ENCODE peak calls at places on chromosomes 4 and X, in six cellular contexts. One of them, this sample, is unnamed.

GRCh38 chr4:185933078-185933581 is 121.1 kb upstream of the SORBS2 start:
- DNase-seq in HCT116: no peak
- DNase-seq in HepG2: no peak
- DNase-seq in H1: no peak
- DNase-seq in SK-N-SH: no peak
- DNase-seq in K562: no peak
- DNase-seq in this sample: no peak

GRCh38 chrX:133726211-133726630 is 259.2 kb downstream of the GPC3 start:
- DNase-seq in K562: no peak
- DNase-seq in HCT116: peak; percentile 27
- DNase-seq in H1: no peak
- DNase-seq in HepG2: peak; percentile 27
- DNase-seq in SK-N-SH: no peak
- DNase-seq in this sample: no peak

GRCh38 chrX:96147645-96148044 is 537.0 kb upstream of the DIAPH2 start:
- DNase-seq in K562: no peak
- DNase-seq in HepG2: no peak
- DNase-seq in SK-N-SH: no peak
- DNase-seq in HCT116: no peak
- DNase-seq in H1: no peak
- DNase-seq in this sample: no peak

GRCh38 chr4:25098964-25099843 is 61.0 kb downstream of the SEPSECS start:
- DNase-seq in HCT116: no peak
- DNase-seq in HepG2: no peak
- DNase-seq in SK-N-SH: peak; percentile 43
- DNase-seq in K562: peak; percentile 59
- DNase-seq in H1: no peak
- DNase-seq in this sample: no peak

GRCh38 chrX:11137543-11138139 is 26.5 kb downstream of the HCCS start:
- DNase-seq in K562: peak; percentile 46
- DNase-seq in SK-N-SH: peak; percentile 39
- DNase-seq in HCT116: peak; percentile 13
- DNase-seq in H1: no peak
- DNase-seq in HepG2: peak; percentile 1
- DNase-seq in this sample: peak; percentile 33

GRCh38 chrX:71454222-71454621 is 78.7 kb upstream of the OGT start:
- DNase-seq in HCT116: no peak
- DNase-seq in HepG2: no peak
- DNase-seq in SK-N-SH: no peak
- DNase-seq in K562: peak; percentile 30
- DNase-seq in H1: no peak
- DNase-seq in this sample: no peak

GRCh38 chr4:47719576-47719975 is 118.3 kb downstream of the CORIN start:
- DNase-seq in K562: no peak
- DNase-seq in HepG2: no peak
- DNase-seq in SK-N-SH: no peak
- DNase-seq in H1: no peak
- DNase-seq in HCT116: no peak
- DNase-seq in this sample: no peak

GRCh38 chr4:138952405-138952804 is 63.2 kb upstream of the NOCT start:
- DNase-seq in SK-N-SH: no peak
- DNase-seq in H1: no peak
- DNase-seq in HCT116: no peak
- DNase-seq in K562: no peak
- DNase-seq in HepG2: no peak
- DNase-seq in this sample: no peak

GRCh38 chrX:30822068-30822671 is 66.9 kb downstream of the TAB3 start:
- DNase-seq in HCT116: no peak
- DNase-seq in HepG2: peak; percentile 18
- DNase-seq in H1: no peak
- DNase-seq in K562: peak; percentile 4
- DNase-seq in SK-N-SH: no peak
- DNase-seq in this sample: no peak

GRCh38 chr4:177380730-177381287 is 61.4 kb downstream of the AGA start:
- DNase-seq in SK-N-SH: peak; percentile 47
- DNase-seq in HepG2: peak; percentile 64
- DNase-seq in H1: peak; percentile 65
- DNase-seq in HCT116: no peak
- DNase-seq in K562: peak; percentile 50
- DNase-seq in this sample: no peak

GRCh38 chr4:186104114-186104894 is at the start of gene FAM149A:
- DNase-seq in SK-N-SH: no peak
- DNase-seq in H1: no peak
- DNase-seq in HCT116: peak; percentile 19
- DNase-seq in K562: no peak
- DNase-seq in HepG2: no peak
- DNase-seq in this sample: no peak

GRCh38 chr4:33187035-33187434 is 2466.9 kb downstream of the PCDH7 start:
- DNase-seq in HCT116: no peak
- DNase-seq in H1: no peak
- DNase-seq in SK-N-SH: no peak
- DNase-seq in K562: no peak
- DNase-seq in HepG2: no peak
- DNase-seq in this sample: no peak

GRCh38 chr4:3342182-3342854 is 49.5 kb downstream of the RGS12 start:
- DNase-seq in H1: no peak
- DNase-seq in SK-N-SH: no peak
- DNase-seq in HCT116: no peak
- DNase-seq in HepG2: peak; percentile 85
- DNase-seq in K562: no peak
- DNase-seq in this sample: no peak

GRCh38 chr4:110073045-110073845 is 125.2 kb downstream of the ELOVL6 start:
- DNase-seq in H1: no peak
- DNase-seq in HepG2: no peak
- DNase-seq in SK-N-SH: peak; percentile 47
- DNase-seq in HCT116: no peak
- DNase-seq in K562: no peak
- DNase-seq in this sample: no peak

GRCh38 chrX:68692651-68693050 is 45.2 kb downstream of the STARD8 start:
- DNase-seq in H1: no peak
- DNase-seq in K562: no peak
- DNase-seq in SK-N-SH: no peak
- DNase-seq in HCT116: no peak
- DNase-seq in HepG2: no peak
- DNase-seq in this sample: no peak

GRCh38 chr4:125168531-125168930 is 146.2 kb upstream of the FAT4 start:
- DNase-seq in SK-N-SH: no peak
- DNase-seq in K562: no peak
- DNase-seq in H1: no peak
- DNase-seq in HCT116: no peak
- DNase-seq in HepG2: no peak
- DNase-seq in this sample: no peak

GRCh38 chr4:1872918-1873269 is 1.7 kb downstream of the NSD2 start:
- DNase-seq in H1: no peak
- DNase-seq in K562: peak; percentile 36
- DNase-seq in HepG2: no peak
- DNase-seq in SK-N-SH: no peak
- DNase-seq in HCT116: no peak
- DNase-seq in this sample: no peak

GRCh38 chr4:126821152-126821551 is 811.6 kb upstream of the INTU start:
- DNase-seq in H1: no peak
- DNase-seq in HCT116: no peak
- DNase-seq in HepG2: no peak
- DNase-seq in SK-N-SH: no peak
- DNase-seq in K562: no peak
- DNase-seq in this sample: no peak

GRCh38 chrX:80808854-80809493 is 703 bp downstream of the BRWD3 start:
- DNase-seq in K562: peak; percentile 17
- DNase-seq in SK-N-SH: peak; percentile 27
- DNase-seq in HCT116: no peak
- DNase-seq in H1: no peak
- DNase-seq in HepG2: no peak
- DNase-seq in this sample: no peak

GRCh38 chr4:183798249-183798920 is 106.7 kb upstream of the STOX2 start:
- DNase-seq in K562: no peak
- DNase-seq in H1: no peak
- DNase-seq in HepG2: no peak
- DNase-seq in SK-N-SH: no peak
- DNase-seq in HCT116: no peak
- DNase-seq in this sample: no peak

GRCh38 chr4:183801460-183802168 is 103.5 kb upstream of the STOX2 start:
- DNase-seq in H1: no peak
- DNase-seq in HCT116: no peak
- DNase-seq in HepG2: no peak
- DNase-seq in K562: no peak
- DNase-seq in SK-N-SH: no peak
- DNase-seq in this sample: no peak

GRCh38 chr4:183797445-183798248 is 107.5 kb upstream of the STOX2 start:
- DNase-seq in K562: no peak
- DNase-seq in HCT116: no peak
- DNase-seq in HepG2: no peak
- DNase-seq in H1: no peak
- DNase-seq in SK-N-SH: peak; percentile 83
- DNase-seq in this sample: peak; percentile 31

GRCh38 chr4:183797041-183797444 is 108.1 kb upstream of the STOX2 start:
- DNase-seq in K562: no peak
- DNase-seq in SK-N-SH: no peak
- DNase-seq in HCT116: no peak
- DNase-seq in HepG2: no peak
- DNase-seq in H1: no peak
- DNase-seq in this sample: no peak

GRCh38 chr4:183798921-183799307 is 106.2 kb upstream of the STOX2 start:
- DNase-seq in K562: no peak
- DNase-seq in SK-N-SH: no peak
- DNase-seq in H1: no peak
- DNase-seq in HCT116: no peak
- DNase-seq in HepG2: no peak
- DNase-seq in this sample: no peak
- TF ChIP-seq JUND in K562: no peak
- TF ChIP-seq JUND in SK-N-SH: no peak
- TF ChIP-seq JUND in H1: no peak
- TF ChIP-seq JUND in HCT116: no peak
- TF ChIP-seq JUND in HepG2: no peak
- TF ChIP-seq JUND in this sample: no peak

GRCh38 chr4:7325541-7325940 is 109.2 kb downstream of the PSAPL1 start:
- DNase-seq in K562: no peak
- DNase-seq in SK-N-SH: no peak
- DNase-seq in HepG2: no peak
- DNase-seq in HCT116: no peak
- DNase-seq in H1: no peak
- DNase-seq in this sample: no peak

GRCh38 chr4:7323461-7323871 is 111.3 kb downstream of the PSAPL1 start:
- DNase-seq in HepG2: no peak
- DNase-seq in SK-N-SH: no peak
- DNase-seq in H1: no peak
- DNase-seq in HCT116: no peak
- DNase-seq in K562: no peak
- DNase-seq in this sample: no peak

GRCh38 chr4:7324651-7325121 is 110.0 kb downstream of the PSAPL1 start:
- DNase-seq in HepG2: no peak
- DNase-seq in SK-N-SH: peak; percentile 59
- DNase-seq in H1: no peak
- DNase-seq in HCT116: no peak
- DNase-seq in K562: no peak
- DNase-seq in this sample: no peak

GRCh38 chr4:7322166-7322991 is 112.4 kb downstream of the PSAPL1 start:
- DNase-seq in HepG2: no peak
- DNase-seq in SK-N-SH: no peak
- DNase-seq in K562: no peak
- DNase-seq in H1: no peak
- DNase-seq in HCT116: no peak
- DNase-seq in this sample: no peak

DNA sequence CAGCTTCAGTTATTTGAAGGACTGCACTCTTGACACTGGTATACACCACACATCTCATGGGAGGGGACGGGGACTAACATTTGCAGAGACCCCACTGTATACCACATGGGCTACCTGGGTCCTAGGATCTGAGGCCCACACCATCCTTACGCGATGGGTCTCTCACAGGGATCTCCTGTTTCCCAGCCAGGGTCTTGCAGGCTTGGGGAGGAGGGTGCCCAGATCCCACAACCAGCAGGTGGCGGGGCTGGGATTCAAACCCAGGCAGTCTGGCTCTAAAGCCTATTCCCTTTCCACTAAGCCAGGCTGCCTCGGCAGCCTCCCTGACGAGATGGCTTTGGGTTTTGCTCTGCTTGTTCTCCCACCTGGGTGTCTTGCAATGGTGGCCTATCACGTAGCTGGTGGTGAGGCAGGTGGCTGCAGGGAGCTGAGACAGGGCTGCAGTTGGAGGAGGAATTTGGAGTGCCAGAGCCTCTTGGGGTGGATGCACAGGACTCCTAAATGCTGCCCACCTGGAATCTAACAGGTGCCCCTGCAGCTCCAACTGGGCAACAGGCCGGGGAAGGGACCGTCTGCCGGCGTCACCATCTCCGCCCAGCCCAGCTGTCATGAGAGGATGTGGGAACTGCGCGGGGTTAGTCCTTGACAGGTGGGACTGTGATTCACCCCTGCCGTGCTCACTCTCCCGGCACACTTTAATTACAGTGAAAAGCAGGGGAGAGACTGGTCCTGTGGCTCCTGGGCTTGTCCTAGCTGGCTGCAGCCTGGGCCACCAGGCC is 110.7 kb downstream of the PSAPL1 start:
- DNase-seq in HepG2: peak; percentile 7
- DNase-seq in H1: no peak
- DNase-seq in SK-N-SH: no peak
- DNase-seq in HCT116: peak; percentile 7
- DNase-seq in K562: peak; percentile 9
- DNase-seq in this sample: no peak
- TF ChIP-seq JUND in HepG2: no peak
- TF ChIP-seq JUND in H1: no peak
- TF ChIP-seq JUND in SK-N-SH: no peak
- TF ChIP-seq JUND in HCT116: no peak
- TF ChIP-seq JUND in K562: no peak
- TF ChIP-seq JUND in this sample: no peak

DNA sequence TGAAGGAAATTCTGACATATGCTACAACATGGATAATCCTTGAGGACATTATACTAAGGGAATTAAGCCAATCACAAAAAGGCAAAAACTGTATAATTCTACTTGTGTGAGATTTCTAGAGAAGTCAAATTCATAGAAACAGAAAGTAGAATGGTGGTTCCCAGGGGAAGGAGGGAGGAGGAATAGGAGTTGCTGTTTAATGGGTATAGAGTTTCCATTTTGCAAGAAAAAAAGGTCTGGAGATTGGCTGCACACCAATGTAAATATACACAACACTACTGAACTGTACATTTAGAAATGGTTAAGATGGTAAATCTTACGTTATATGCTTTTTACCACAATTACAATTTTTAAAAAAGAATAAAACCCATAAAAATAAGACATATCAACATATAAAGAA is 35.8 kb upstream of the KCNE5 start:
- DNase-seq in K562: no peak
- DNase-seq in HCT116: no peak
- DNase-seq in H1: no peak
- DNase-seq in SK-N-SH: no peak
- DNase-seq in HepG2: no peak
- DNase-seq in this sample: no peak
- TF ChIP-seq JUND in K562: no peak
- TF ChIP-seq JUND in HCT116: no peak
- TF ChIP-seq JUND in H1: no peak
- TF ChIP-seq JUND in SK-N-SH: no peak
- TF ChIP-seq JUND in HepG2: no peak
- TF ChIP-seq JUND in this sample: no peak

DNA sequence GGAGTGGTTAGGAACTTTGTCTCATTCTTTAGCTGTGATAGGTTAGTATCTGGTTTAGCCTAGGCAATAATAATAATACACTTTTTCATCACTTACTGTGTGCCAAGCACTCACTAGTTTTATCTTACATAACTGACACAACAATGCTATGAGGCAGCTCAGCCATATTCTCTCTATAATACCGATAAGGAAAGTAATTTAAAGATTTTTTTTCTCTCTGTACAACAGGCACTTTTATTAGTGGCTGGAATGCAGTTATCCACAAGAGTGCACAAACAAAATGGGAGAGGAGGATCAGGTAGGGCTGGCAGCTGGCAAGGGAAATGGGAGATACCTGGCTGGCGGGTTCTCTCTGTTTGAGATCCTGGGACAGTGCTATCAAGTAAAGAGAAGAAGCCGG is 7.6 kb downstream of the RELL1 start:
- DNase-seq in H1: no peak
- DNase-seq in K562: no peak
- DNase-seq in HCT116: no peak
- DNase-seq in HepG2: no peak
- DNase-seq in SK-N-SH: no peak
- DNase-seq in this sample: no peak
- TF ChIP-seq JUND in H1: no peak
- TF ChIP-seq JUND in K562: no peak
- TF ChIP-seq JUND in HCT116: no peak
- TF ChIP-seq JUND in HepG2: no peak
- TF ChIP-seq JUND in SK-N-SH: no peak
- TF ChIP-seq JUND in this sample: no peak